ENCODE peak calls at places on chromosomes 5 and 9, in seven cellular contexts. I is hepatocyte, F is MM.1S, Y is GM23248, W is OCI-LY7, H is PC-3, Z is HCT116. O is an unnamed sample.
A peak's percentile ranks its signal among the peaks of the same experiment; 100 is the strongest.

GRCh38 chr5:109328626-109329025 is 81.1 kb downstream of the PJA2 start:
- DNase-seq in W (no peak), H (peak; percentile 24), F (no peak), Y (peak; percentile 56), I (no peak), Z (no peak), O (no peak)

GRCh38 chr5:67960939-67961338 is 254.6 kb upstream of the PIK3R1 start:
- DNase-seq in Y (no peak), F (no peak), Z (no peak), W (no peak), H (no peak), I (no peak), O (no peak)

GRCh38 chr5:175922192-175922885 is 45.8 kb downstream of the THOC3 start:
- DNase-seq in H (peak; percentile 95), I (no peak), F (no peak), W (no peak), Y (peak; percentile 90), Z (no peak), O (no peak)

GRCh38 chr9:127537792-127538191 is 74.3 kb upstream of the STXBP1 start:
- DNase-seq in W (no peak), F (no peak), Y (no peak), Z (no peak), H (peak; percentile 38), I (no peak), O (peak; percentile 71)

GRCh38 chr5:172048170-172048422 is 41.7 kb upstream of the FBXW11 start:
- DNase-seq in F (no peak), I (no peak), Z (no peak), H (no peak), W (no peak), Y (no peak), O (no peak)

GRCh38 chr5:15203376-15203775 is 296.6 kb upstream of the FBXL7 start:
- DNase-seq in Y (peak; percentile 77), H (no peak), Z (no peak), I (no peak), W (no peak), F (no peak), O (no peak)

GRCh38 chr5:178624626-178625546 is 2.0 kb downstream of the CLK4 start:
- DNase-seq in Y (peak; percentile 73), F (no peak), I (no peak), Z (no peak), W (no peak), H (peak; percentile 50), O (peak; percentile 32)

GRCh38 chr9:111399772-111400563 is 69.9 kb upstream of the OR2K2 start:
- DNase-seq in Z (peak; percentile 33), W (peak; percentile 24), I (peak; percentile 30), H (peak; percentile 69), F (peak; percentile 65), Y (peak; percentile 26), O (peak; percentile 81)

GRCh38 chr9:20353529-20353928 is 268.8 kb downstream of the MLLT3 start:
- DNase-seq in Y (peak; percentile 2), Z (no peak), W (no peak), I (no peak), F (peak; percentile 15), H (no peak), O (no peak)

GRCh38 chr9:137748311-137748710 is 129.3 kb upstream of the CACNA1B start:
- DNase-seq in W (no peak), H (no peak), Z (no peak), Y (no peak), F (no peak), I (no peak), O (no peak)

GRCh38 chr5:138528744-138529469 is 14.1 kb downstream of the ETF1 start:
- DNase-seq in I (no peak), W (no peak), F (no peak), Y (no peak), H (no peak), Z (no peak), O (no peak)

DNA sequence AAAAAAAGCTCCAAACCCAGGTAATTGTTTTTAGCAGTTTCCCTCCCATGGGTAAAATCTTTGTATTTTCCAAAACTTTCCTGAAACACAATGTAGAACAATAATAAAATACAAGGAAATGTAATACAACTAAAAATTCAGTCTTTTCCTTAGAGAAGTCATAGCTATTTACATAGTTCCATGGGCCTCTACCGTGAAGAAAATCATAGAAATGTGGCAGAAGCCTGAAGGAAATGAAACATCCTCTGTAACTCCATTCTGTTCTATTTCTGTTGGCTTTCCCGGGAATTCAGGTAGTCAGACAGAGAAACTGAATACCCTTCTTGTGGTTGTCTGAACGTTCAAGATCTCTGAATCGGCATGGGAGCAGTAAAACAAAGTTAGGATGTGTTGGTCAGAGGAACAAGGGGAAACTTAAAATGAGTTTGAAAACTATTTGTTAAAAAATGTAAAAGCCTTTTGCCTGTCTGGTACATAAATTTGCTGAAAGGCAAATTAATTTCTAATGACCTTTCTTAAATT is 202.4 kb upstream of the ZNF608 start:
- DNase-seq in H (no peak), F (no peak), W (no peak), I (no peak), Y (no peak), Z (no peak), O (no peak)
- H3K27ac ChIP-seq in H (peak overlapping the region; percentile 90), F (no peak overlapping the region), W (no peak overlapping the region), I (no peak overlapping the region), Y (no peak overlapping the region), Z (no peak overlapping the region), O (no peak overlapping the region)

DNA sequence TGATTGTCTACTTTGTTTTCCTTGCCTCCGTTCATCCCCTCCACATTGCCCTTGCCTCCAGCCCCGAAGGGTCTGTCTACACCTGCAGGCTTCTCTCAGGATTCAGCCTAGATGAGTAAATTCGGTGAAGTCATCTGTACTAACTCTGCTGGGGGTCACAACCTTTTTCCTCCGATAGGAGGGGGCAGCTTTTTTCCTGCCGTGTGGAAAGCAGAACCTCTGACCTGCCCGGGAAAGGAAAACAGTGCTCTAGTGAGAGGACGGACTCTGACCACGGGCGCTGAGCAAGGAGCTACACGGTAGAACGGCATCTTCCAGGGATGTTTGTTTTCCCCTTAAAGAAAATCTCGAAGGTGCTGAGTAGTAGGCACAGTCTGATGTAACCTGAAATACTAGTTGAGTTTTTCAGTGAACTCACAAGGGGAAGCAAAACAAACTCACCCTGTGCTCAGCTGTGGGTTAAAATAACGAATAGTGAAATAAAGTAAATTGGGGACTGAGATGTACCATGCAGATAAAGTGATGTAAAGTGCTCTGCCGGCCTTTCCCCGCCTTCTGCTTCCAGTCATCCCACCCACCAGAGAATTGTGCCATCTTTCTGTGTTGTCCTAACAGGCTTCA is 281.8 kb downstream of the AOPEP start:
- DNase-seq in Y (peak; percentile 45), Z (no peak), I (peak; percentile 68), W (no peak), H (peak; percentile 29), F (no peak), O (no peak)
- H3K79me2 ChIP-seq in Y (peaks cover 93% of the 10 kb centered on the region), Z (no peaks in the 10 kb centered on the region), I (peaks cover 91% of the 10 kb centered on the region), W (no peaks in the 10 kb centered on the region), H (peaks cover 72% of the 10 kb centered on the region), F (no peaks in the 10 kb centered on the region), O (no peaks in the 10 kb centered on the region)

GRCh38 chr5:51881901-51882300 is 498.7 kb downstream of the ISL1 start:
- DNase-seq in H (no peak), Z (no peak), I (no peak), W (no peak), Y (no peak), F (no peak), O (peak; percentile 93)
- TF ChIP-seq EZH2phosphoT487 in H (no peak), Z (no peak), I (no peak), W (no peak), Y (no peak), F (no peak), O (no peak)

GRCh38 chr9:37032713-37033112 is 1.4 kb downstream of the PAX5 start:
- DNase-seq in Y (no peak), F (no peak), Z (no peak), I (no peak), W (peak; percentile 87), H (no peak), O (no peak)

GRCh38 chr9:37033141-37033540 is 927 bp downstream of the PAX5 start:
- DNase-seq in I (no peak), F (no peak), Y (no peak), Z (no peak), H (no peak), W (no peak), O (no peak)

GRCh38 chr9:37034938-37035471 is 937 bp upstream of the PAX5 start:
- DNase-seq in W (no peak), Z (no peak), H (no peak), F (no peak), I (no peak), Y (no peak), O (peak; percentile 66)

GRCh38 chr9:37034320-37034937 is 361 bp upstream of the PAX5 start:
- DNase-seq in Z (no peak), W (peak; percentile 89), Y (peak; percentile 38), F (peak; percentile 54), I (peak; percentile 48), H (peak; percentile 40), O (peak; percentile 80)

DNA sequence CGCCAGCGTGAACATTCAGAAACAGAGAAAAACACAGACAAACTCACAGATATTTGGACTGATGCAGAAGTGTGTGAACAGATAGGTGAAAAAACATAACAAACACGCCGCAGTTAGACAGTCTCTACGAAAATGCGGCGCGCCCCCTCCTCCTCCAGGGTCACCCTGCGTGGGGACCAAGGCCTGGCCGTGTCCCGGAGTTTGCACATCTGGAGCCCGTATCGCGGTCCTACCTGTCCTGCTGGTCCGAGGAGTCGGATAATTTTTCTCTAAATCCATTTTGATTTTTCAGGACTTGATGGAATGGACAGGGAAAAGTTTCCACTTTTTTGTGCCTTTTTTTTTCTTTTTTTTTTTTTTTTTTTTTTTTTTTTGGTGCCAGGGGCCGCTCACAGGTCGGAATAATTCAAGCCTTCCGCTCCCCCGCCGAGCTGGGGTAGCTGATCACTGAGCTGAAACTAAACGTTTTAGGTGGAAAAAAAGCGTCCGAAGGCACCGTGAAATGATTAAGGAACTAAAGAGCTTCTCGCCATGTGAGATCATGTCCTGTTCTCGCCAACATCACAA is at the start of gene PAX5:
- DNase-seq in W (peak; percentile 50), I (no peak), Y (peak; percentile 23), F (no peak), Z (no peak), H (no peak), O (peak; percentile 44)
- H3K27ac ChIP-seq in W (peak within 1 kb of the TSS; percentile 95), I (no peak within 1 kb of the TSS), Y (no peak within 1 kb of the TSS), F (no peak within 1 kb of the TSS), Z (no peak within 1 kb of the TSS), H (no peak within 1 kb of the TSS), O (no peak within 1 kb of the TSS)

GRCh38 chr9:38041564-38042267 is 27.3 kb downstream of the SHB start:
- DNase-seq in Y (no peak), W (no peak), I (no peak), Z (no peak), F (no peak), H (no peak), O (no peak)

GRCh38 chr9:38039907-38040682 is 28.9 kb downstream of the SHB start:
- DNase-seq in W (no peak), Z (no peak), F (no peak), H (no peak), Y (no peak), I (no peak), O (no peak)

GRCh38 chr9:38038307-38039089 is 30.5 kb downstream of the SHB start:
- DNase-seq in I (no peak), F (no peak), Y (no peak), W (no peak), H (no peak), Z (no peak), O (no peak)

GRCh38 chr9:38037981-38038306 is 31.1 kb downstream of the SHB start:
- DNase-seq in Z (no peak), H (no peak), W (no peak), I (no peak), F (no peak), Y (no peak), O (no peak)

GRCh38 chr9:38039090-38039906 is 29.7 kb downstream of the SHB start:
- DNase-seq in Y (peak; percentile 39), Z (peak; percentile 42), I (no peak), F (no peak), H (peak; percentile 76), W (no peak), O (no peak)
- H3K79me2 ChIP-seq in Y (peaks cover 91% of the 10 kb centered on the region), Z (peaks cover 95% of the 10 kb centered on the region), I (peaks cover 98% of the 10 kb centered on the region), F (no peaks in the 10 kb centered on the region), H (peaks cover 99% of the 10 kb centered on the region), W (no peaks in the 10 kb centered on the region), O (peaks cover 12% of the 10 kb centered on the region)

O was measured in GM23338.